ENCODE peak calls at places on chromosomes 2 and 18, in six cellular contexts. E is GM12878, C is HCT116, B is HepG2, I is K562, Y is H1. K is an unnamed sample.

GRCh38 chr2:43344911-43345373 is 118.5 kb upstream of the ZFP36L2 start:
- DNase-seq in E (no peak), C (no peak), B (no peak), Y (no peak), I (peak; percentile 26), K (peak; percentile 68)

GRCh38 chr2:11234309-11234708 is 79.0 kb downstream of the SLC66A3 start:
- DNase-seq in I (no peak), E (no peak), C (no peak), B (no peak), Y (no peak), K (peak; percentile 31)

GRCh38 chr2:25825238-25825637 is 53.0 kb downstream of the ASXL2 start:
- DNase-seq in I (no peak), Y (no peak), E (no peak), B (no peak), C (no peak), K (no peak)

GRCh38 chr2:100350661-100351185 is 28.4 kb upstream of the LONRF2 start:
- DNase-seq in B (no peak), C (no peak), Y (no peak), I (no peak), E (no peak), K (no peak)

GRCh38 chr2:238286095-238286494 is 2.3 kb downstream of the PER2 start:
- DNase-seq in E (no peak), C (no peak), B (no peak), Y (no peak), I (no peak), K (no peak)

GRCh38 chr2:88754585-88755305 is 63.3 kb downstream of the RPIA start:
- DNase-seq in E (no peak), C (no peak), I (no peak), Y (no peak), B (no peak), K (no peak)

GRCh38 chr2:209671280-209671679 is 100.4 kb upstream of the UNC80 start:
- DNase-seq in I (no peak), Y (no peak), E (no peak), C (no peak), B (no peak), K (no peak)

GRCh38 chr2:234725528-234726264 is 226.1 kb upstream of the SH3BP4 start:
- DNase-seq in Y (no peak), I (no peak), C (no peak), B (peak; percentile 24), E (no peak), K (no peak)

GRCh38 chr2:158182681-158183350 is 81.1 kb downstream of the UPP2 start:
- DNase-seq in C (no peak), I (no peak), Y (no peak), E (no peak), B (no peak), K (no peak)

GRCh38 chr2:173631123-173631450 is 276.4 kb downstream of the CDCA7 start:
- DNase-seq in Y (no peak), I (no peak), B (no peak), C (no peak), E (no peak), K (no peak)

GRCh38 chr18:29838556-29838955 is 1204.0 kb downstream of the DSC3 start:
- DNase-seq in E (no peak), B (no peak), Y (no peak), I (no peak), C (no peak), K (no peak)

GRCh38 chr2:108825254-108825653 is 38.7 kb downstream of the CCDC138 start:
- DNase-seq in B (no peak), I (no peak), C (no peak), E (no peak), Y (no peak), K (no peak)

GRCh38 chr2:45232824-45233223 is 223.6 kb upstream of the SIX2 start:
- DNase-seq in I (no peak), Y (no peak), C (no peak), E (no peak), B (no peak), K (no peak)

GRCh38 chr2:161677634-161678033 is 53.4 kb downstream of the SLC4A10 start:
- DNase-seq in B (no peak), E (no peak), C (no peak), I (no peak), Y (no peak), K (no peak)

GRCh38 chr2:28346587-28346986 is 46.1 kb upstream of the FOSL2 start:
- DNase-seq in E (no peak), I (no peak), C (no peak), Y (no peak), B (no peak), K (peak; percentile 90)

GRCh38 chr18:13284330-13285027 is 65.9 kb downstream of the LDLRAD4 start:
- DNase-seq in I (no peak), Y (no peak), C (no peak), B (no peak), E (no peak), K (no peak)

GRCh38 chr2:219245899-219246230 is 586 bp downstream of the STK16 start:
- DNase-seq in I (peak; percentile 13), B (no peak), C (no peak), Y (no peak), E (no peak), K (no peak)

GRCh38 chr2:181673178-181673577 is 7.1 kb downstream of the NEUROD1 start:
- DNase-seq in E (peak; percentile 30), Y (no peak), C (no peak), B (no peak), I (no peak), K (no peak)

GRCh38 chr2:61620244-61621159 is 82.3 kb upstream of the XPO1 start:
- DNase-seq in Y (no peak), I (peak; percentile 73), B (peak; percentile 25), C (peak; percentile 29), E (no peak), K (no peak)

GRCh38 chr2:113117594-113118262 is 9.7 kb upstream of the IL1RN start:
- DNase-seq in C (no peak), E (no peak), I (peak; percentile 22), Y (no peak), B (no peak), K (no peak)

GRCh38 chr18:1668284-1668683 is 763.6 kb downstream of the ADCYAP1 start:
- DNase-seq in Y (no peak), C (no peak), E (no peak), I (no peak), B (no peak), K (no peak)

GRCh38 chr18:21513292-21513691 is 87.2 kb downstream of the ESCO1 start:
- DNase-seq in E (no peak), B (no peak), Y (no peak), I (no peak), C (no peak), K (no peak)

GRCh38 chr2:36238126-36238525 is 117.5 kb upstream of the CRIM1 start:
- DNase-seq in B (no peak), C (no peak), E (no peak), Y (no peak), I (no peak), K (no peak)

GRCh38 chr2:192007819-192008218 is 160.9 kb upstream of the CAVIN2 start:
- DNase-seq in I (no peak), Y (no peak), B (no peak), C (no peak), E (no peak), K (no peak)

GRCh38 chr18:12564378-12564777 is 93.5 kb downstream of the SPIRE1 start:
- DNase-seq in Y (no peak), I (no peak), C (no peak), E (no peak), B (no peak), K (no peak)

GRCh38 chr2:219441451-219442205 is 7.0 kb downstream of the SPEG start:
- DNase-seq in Y (no peak), E (no peak), I (peak; percentile 94), B (no peak), C (no peak), K (peak; percentile 98)

GRCh38 chr2:177148477-177149154 is 64.0 kb upstream of the HNRNPA3 start:
- DNase-seq in B (peak; percentile 66), C (peak; percentile 68), I (peak; percentile 77), E (peak; percentile 45), Y (peak; percentile 59), K (peak; percentile 70)

GRCh38 chr2:200968162-200968561 is 4.7 kb upstream of the ORC2 start:
- DNase-seq in E (no peak), Y (no peak), B (peak; percentile 62), C (peak; percentile 28), I (no peak), K (no peak)

DNA sequence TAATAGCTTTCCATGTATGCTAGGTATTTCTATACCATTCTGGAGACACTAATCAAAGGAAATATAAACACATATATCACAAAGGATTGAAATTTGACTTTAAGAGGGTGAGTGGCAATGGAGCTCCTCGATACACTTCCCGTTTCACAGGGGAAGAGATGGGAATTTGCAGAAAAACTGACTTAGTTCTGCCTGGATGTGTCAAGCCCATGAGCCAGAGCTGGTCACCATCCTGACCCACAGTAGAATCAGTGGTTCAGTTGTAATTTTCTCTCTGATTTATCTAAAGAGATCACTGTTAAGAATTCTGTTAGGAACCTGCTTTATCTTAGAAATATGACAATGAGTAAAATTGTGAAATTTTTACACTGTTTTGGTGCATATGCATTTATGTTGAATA is 34.2 kb downstream of the PLCL1 start:
- DNase-seq in I (no peak), B (no peak), E (no peak), Y (no peak), C (no peak), K (no peak)
- TF ChIP-seq SIN3A in I (no peak), B (no peak), E (no peak), Y (no peak), C (no peak), K (no peak)

GRCh38 chr2:217105733-217106649 is 246.1 kb upstream of the TNP1 start:
- DNase-seq in E (no peak), I (peak; percentile 51), B (no peak), Y (no peak), C (peak; percentile 80), K (no peak)
- TF ChIP-seq SIN3A in E (no peak), I (no peak), B (no peak), Y (no peak), C (no peak), K (no peak)

GRCh38 chr2:185823773-185824172 is 85.2 kb downstream of the FSIP2 start:
- DNase-seq in E (no peak), Y (no peak), I (no peak), B (no peak), C (no peak), K (no peak)

GRCh38 chr2:185833864-185834263 is 95.3 kb downstream of the FSIP2 start:
- DNase-seq in B (no peak), Y (no peak), I (no peak), C (no peak), E (no peak), K (no peak)

GRCh38 chr2:185825557-185825956 is 87.0 kb downstream of the FSIP2 start:
- DNase-seq in I (no peak), C (no peak), B (no peak), E (no peak), Y (no peak), K (no peak)

DNA sequence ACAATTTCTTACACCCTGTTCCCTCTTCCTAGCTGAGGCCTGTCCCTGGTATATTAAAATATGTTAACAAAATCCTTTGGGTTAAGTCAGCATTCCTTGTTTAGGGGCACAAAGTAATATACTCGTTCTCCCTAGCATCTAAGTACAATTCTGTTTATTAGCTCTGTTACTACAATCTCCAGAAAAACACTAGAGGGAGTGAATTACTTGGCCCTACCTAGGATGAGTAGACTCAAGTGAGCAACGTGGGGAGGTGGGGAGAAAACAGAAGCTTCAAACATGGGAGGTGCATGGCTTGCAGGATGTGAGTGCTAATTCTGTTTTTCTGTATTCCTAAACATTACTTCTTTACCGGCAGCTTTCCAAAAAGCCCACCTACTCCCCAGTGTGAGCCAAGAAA is 89.7 kb downstream of the FSIP2 start:
- DNase-seq in I (no peak), B (no peak), C (no peak), Y (no peak), E (no peak), K (no peak)
- TF ChIP-seq SIN3A in I (no peak), B (no peak), C (no peak), Y (no peak), E (no peak), K (no peak)

GRCh38 chr18:28007841-28008240 is 169.1 kb downstream of the CDH2 start:
- DNase-seq in C (no peak), Y (no peak), B (no peak), I (no peak), E (no peak), K (no peak)
- TF ChIP-seq SIN3A in C (no peak), Y (no peak), B (no peak), I (no peak), E (no peak), K (no peak)